ENCODE peak calls at places on chromosomes 3 and 15, in ten cellular contexts. X, B, H, D, I, K, S, W, P and V are unnamed samples.

GRCh38 chr3:114623420-114624046 is 329.7 kb downstream of the TIGIT start:
- DNase-seq in X (no peak), B (no peak), H (no peak), D (no peak), I (no peak), K (no peak), S (no peak), W (no peak), P (no peak), V (no peak)

GRCh38 chr15:60214201-60214600 is 183.6 kb downstream of the ANXA2 start:
- DNase-seq in X (no peak), B (no peak), H (no peak), D (no peak), I (no peak), K (no peak), S (no peak), W (no peak), P (no peak), V (no peak)

GRCh38 chr3:58585994-58586393 is 8.8 kb upstream of the FAM107A start:
- DNase-seq in X (no peak), B (no peak), H (no peak), D (peak), I (no peak), K (no peak), S (peak), W (peak), P (peak), V (no peak)

GRCh38 chr15:55283295-55284147 is 6.1 kb downstream of the RAB27A start:
- DNase-seq in X (no peak), B (no peak), H (no peak), D (no peak), I (no peak), K (no peak), S (no peak), W (no peak), P (no peak), V (no peak)

GRCh38 chr15:66698318-66698961 is 3.6 kb upstream of the SMAD6 start:
- DNase-seq in X (no peak), B (peak), H (no peak), D (no peak), I (no peak), K (peak), S (peak), W (peak), P (peak), V (peak)

GRCh38 chr3:170539886-170540285 is 46.0 kb downstream of the SLC7A14 start:
- DNase-seq in X (no peak), B (no peak), H (no peak), D (no peak), I (no peak), K (no peak), S (no peak), W (no peak), P (no peak), V (no peak)

GRCh38 chr15:43792761-43793493 is 807 bp downstream of the SERF2 start:
- DNase-seq in X (peak), B (peak), H (no peak), D (no peak), I (no peak), K (no peak), S (peak), W (no peak), P (no peak), V (no peak)

GRCh38 chr3:140585828-140586227 is 92.0 kb upstream of the TRIM42 start:
- DNase-seq in X (no peak), B (no peak), H (no peak), D (no peak), I (no peak), K (no peak), S (no peak), W (no peak), P (peak), V (peak)

GRCh38 chr3:170848294-170848917 is 21.6 kb downstream of the RPL22L1 start:
- DNase-seq in X (no peak), B (peak), H (no peak), D (no peak), I (no peak), K (peak), S (no peak), W (no peak), P (peak), V (peak)

GRCh38 chr3:64824281-64824980 is 136.6 kb upstream of the ADAMTS9 start:
- DNase-seq in X (no peak), B (peak), H (no peak), D (no peak), I (no peak), K (no peak), S (no peak), W (no peak), P (no peak), V (no peak)

GRCh38 chr15:68565701-68566100 is 13.1 kb upstream of the CORO2B start:
- DNase-seq in X (no peak), B (no peak), H (no peak), D (no peak), I (no peak), K (no peak), S (no peak), W (peak), P (no peak), V (no peak)

GRCh38 chr15:76293361-76293760 is 17.9 kb downstream of the ETFA start:
- DNase-seq in X (no peak), B (no peak), H (no peak), D (no peak), I (no peak), K (no peak), S (no peak), W (no peak), P (no peak), V (peak)

GRCh38 chr3:159616234-159616825 is 372.3 kb upstream of the IL12A start:
- DNase-seq in X (no peak), B (peak), H (no peak), D (no peak), I (no peak), K (peak), S (peak), W (peak), P (peak), V (no peak)

GRCh38 chr15:87634361-87634760 is 622.2 kb downstream of the NTRK3 start:
- DNase-seq in X (no peak), B (no peak), H (no peak), D (no peak), I (no peak), K (no peak), S (no peak), W (no peak), P (no peak), V (no peak)

GRCh38 chr3:50168388-50168787 is 13.3 kb downstream of the SEMA3F start:
- DNase-seq in X (no peak), B (no peak), H (no peak), D (no peak), I (no peak), K (no peak), S (peak), W (no peak), P (no peak), V (no peak)

GRCh38 chr15:89556413-89557262 is 18.6 kb upstream of the TICRR start:
- DNase-seq in X (peak), B (peak), H (peak), D (peak), I (peak), K (peak), S (peak), W (peak), P (peak), V (peak)

GRCh38 chr15:59185725-59186124 is 20.9 kb upstream of the LDHAL6B start:
- DNase-seq in X (no peak), B (no peak), H (no peak), D (no peak), I (no peak), K (no peak), S (no peak), W (no peak), P (no peak), V (no peak)

GRCh38 chr3:165243597-165243996 is 47.4 kb upstream of the SLITRK3 start:
- DNase-seq in X (no peak), B (no peak), H (no peak), D (no peak), I (no peak), K (no peak), S (no peak), W (no peak), P (no peak), V (no peak)

GRCh38 chr3:155312781-155313180 is 19.3 kb upstream of the STRIT1 start:
- DNase-seq in X (no peak), B (no peak), H (no peak), D (no peak), I (no peak), K (no peak), S (no peak), W (no peak), P (no peak), V (no peak)

GRCh38 chr3:169028716-169029115 is 634.8 kb downstream of the MECOM start:
- DNase-seq in X (no peak), B (no peak), H (no peak), D (no peak), I (no peak), K (no peak), S (no peak), W (no peak), P (peak), V (no peak)

GRCh38 chr15:47196057-47196456 is 521.2 kb upstream of the SEMA6D start:
- DNase-seq in X (peak), B (peak), H (peak), D (peak), I (no peak), K (peak), S (peak), W (peak), P (peak), V (peak)

GRCh38 chr15:55965091-55965490 is 28.3 kb downstream of the NEDD4 start:
- DNase-seq in X (no peak), B (no peak), H (no peak), D (no peak), I (no peak), K (no peak), S (no peak), W (no peak), P (no peak), V (no peak)

GRCh38 chr3:42300013-42300412 is 34.0 kb upstream of the CCK start:
- DNase-seq in X (no peak), B (no peak), H (peak), D (peak), I (no peak), K (no peak), S (peak), W (no peak), P (no peak), V (no peak)

GRCh38 chr15:70096215-70096974 is 1.3 kb downstream of the TLE3 start:
- DNase-seq in X (peak), B (peak), H (no peak), D (peak), I (peak), K (peak), S (no peak), W (peak), P (peak), V (peak)

GRCh38 chr3:159169828-159170227 is 368.0 kb downstream of the MFSD1 start:
- DNase-seq in X (no peak), B (no peak), H (peak), D (no peak), I (no peak), K (no peak), S (no peak), W (no peak), P (peak), V (no peak)

GRCh38 chr3:52136513-52136912 is 17.7 kb downstream of the POC1A start:
- DNase-seq in X (peak), B (no peak), H (no peak), D (no peak), I (no peak), K (no peak), S (no peak), W (no peak), P (no peak), V (peak)

GRCh38 chr3:66405701-66406091 is 95.1 kb downstream of the LRIG1 start:
- DNase-seq in X (peak), B (no peak), H (no peak), D (no peak), I (no peak), K (peak), S (no peak), W (no peak), P (peak), V (peak)

GRCh38 chr3:123449092-123449985 is 449 bp upstream of the ADCY5 start:
- DNase-seq in X (no peak), B (no peak), H (no peak), D (peak), I (no peak), K (peak), S (peak), W (no peak), P (no peak), V (peak)

GRCh38 chr3:16236030-16236639 is 28.6 kb downstream of the DPH3 start:
- DNase-seq in X (no peak), B (no peak), H (no peak), D (no peak), I (no peak), K (no peak), S (no peak), W (no peak), P (no peak), V (no peak)

GRCh38 chr3:98513136-98513535 is 9.6 kb downstream of the CLDND1 start:
- DNase-seq in X (peak), B (no peak), H (no peak), D (no peak), I (no peak), K (no peak), S (no peak), W (no peak), P (no peak), V (no peak)

GRCh38 chr3:14338242-14338641 is 64.2 kb upstream of the SLC6A6 start:
- DNase-seq in X (no peak), B (no peak), H (no peak), D (no peak), I (no peak), K (no peak), S (no peak), W (no peak), P (no peak), V (no peak)

GRCh38 chr3:63679181-63679580 is 26.7 kb downstream of the SNTN start:
- DNase-seq in X (no peak), B (no peak), H (no peak), D (no peak), I (no peak), K (no peak), S (no peak), W (no peak), P (no peak), V (no peak)

GRCh38 chr3:107421170-107421792 is 44.0 kb downstream of the CCDC54 start:
- DNase-seq in X (no peak), B (peak), H (peak), D (peak), I (no peak), K (peak), S (peak), W (peak), P (peak), V (no peak)

GRCh38 chr3:164918915-164919314 is 159.4 kb downstream of the SI start:
- DNase-seq in X (no peak), B (no peak), H (no peak), D (no peak), I (no peak), K (no peak), S (no peak), W (no peak), P (no peak), V (no peak)